ENCODE peak calls at places on chromosomes 6 and 20, in nine cellular contexts. A is WTC11; G is NT2/D1; X is stimulated activated effector memory CD8-positive, alpha-beta T cell treated with anti-CD3 and anti-CD28 coated beads, Interleukin-12 subunit alpha, Interleukin-12 subunit beta, amount 100 ng/mL, for 72 hours; U is T-helper 2 cell treated with Interferon-gamma antibody and Interleukin-4, amounts not matched to agents 5 μg/mL and 100 μg/mL, for 36 hours; S is T-helper 17 cell; H is EH; F is left cardiac atrium; O is mammary epithelial cell. Y is an unnamed sample.

GRCh38 chr20:54070187-54070987 is at the start of gene BCAS1:
- DNase-seq in A (no peak), G (no peak), X (no peak), U (no peak), S (no peak), H (no peak), F (no peak), O (no peak), Y (no peak)

GRCh38 chr6:5384276-5384675 is 123.0 kb downstream of the FARS2 start:
- DNase-seq in A (no peak), G (no peak), X (no peak), U (no peak), S (no peak), H (no peak), F (no peak), O (no peak), Y (no peak)

GRCh38 chr20:58614366-58614765 is 36.7 kb upstream of the STX16 start:
- DNase-seq in A (no peak), G (no peak), X (no peak), U (no peak), S (no peak), H (no peak), F (no peak), O (no peak), Y (no peak)

GRCh38 chr20:25227317-25227831 is 20.5 kb upstream of the PYGB start:
- DNase-seq in A (no peak), G (no peak), X (no peak), U (no peak), S (no peak), H (peak; percentile 94), F (peak; percentile 39), O (peak; percentile 62), Y (no peak)

GRCh38 chr6:53259860-53260580 is 88.7 kb downstream of the ELOVL5 start:
- DNase-seq in A (no peak), G (no peak), X (no peak), U (no peak), S (no peak), H (no peak), F (no peak), O (no peak), Y (no peak)

GRCh38 chr6:87772597-87773530 is 70.8 kb upstream of the AKIRIN2 start:
- DNase-seq in A (no peak), G (no peak), X (no peak), U (no peak), S (no peak), H (peak; percentile 55), F (no peak), O (no peak), Y (no peak)

GRCh38 chr6:148972481-148972880 is 225.7 kb downstream of the UST start:
- DNase-seq in A (peak; percentile 95), G (peak; percentile 46), X (no peak), U (peak; percentile 15), S (peak; percentile 15), H (peak; percentile 21), F (no peak), O (peak; percentile 64), Y (peak; percentile 75)

GRCh38 chr6:84046755-84047154 is 13.2 kb downstream of the MRAP2 start:
- DNase-seq in A (no peak), G (no peak), X (no peak), U (no peak), S (no peak), H (no peak), F (no peak), O (no peak), Y (no peak)

GRCh38 chr20:18717062-18717461 is 96.5 kb upstream of the SCP2D1 start:
- DNase-seq in A (no peak), G (no peak), X (no peak), U (no peak), S (no peak), H (no peak), F (no peak), O (peak; percentile 5), Y (no peak)

GRCh38 chr6:1834641-1835516 is 225.2 kb downstream of the FOXC1 start:
- DNase-seq in A (no peak), G (no peak), X (no peak), U (no peak), S (no peak), H (no peak), F (no peak), O (no peak), Y (no peak)

GRCh38 chr6:34602318-34603111 is 46.4 kb upstream of the SPDEF start:
- DNase-seq in A (no peak), G (no peak), X (no peak), U (no peak), S (no peak), H (no peak), F (no peak), O (no peak), Y (no peak)

Y was measured in type B pancreatic cell.